ENCODE peak calls at places on chromosomes 2 and 18, in ten cellular contexts. Z, Q, V, I, D, R, N, E, G and Y are unnamed samples.

GRCh38 chr2:189125195-189125594 is 54.4 kb downstream of the COL5A2 start:
- DNase-seq in Z (no peak), Q (no peak), V (no peak), I (no peak), D (no peak), R (no peak), N (no peak), E (no peak), G (no peak), Y (no peak)

GRCh38 chr18:50880108-50880465 is 1.2 kb downstream of the ME2 start:
- DNase-seq in Z (no peak), Q (no peak), V (no peak), I (no peak), D (no peak), R (no peak), N (peak), E (no peak), G (no peak), Y (no peak)

GRCh38 chr18:29501952-29502351 is 1325.0 kb upstream of the CDH2 start:
- DNase-seq in Z (no peak), Q (no peak), V (no peak), I (no peak), D (no peak), R (no peak), N (no peak), E (no peak), G (no peak), Y (no peak)

GRCh38 chr2:71934595-71935263 is 212.9 kb downstream of the CYP26B1 start:
- DNase-seq in Z (peak), Q (no peak), V (no peak), I (no peak), D (no peak), R (no peak), N (no peak), E (no peak), G (no peak), Y (no peak)

GRCh38 chr2:28580078-28580477 is 84.2 kb downstream of the PLB1 start:
- DNase-seq in Z (no peak), Q (no peak), V (no peak), I (no peak), D (no peak), R (no peak), N (no peak), E (no peak), G (no peak), Y (no peak)

GRCh38 chr2:229821353-229821752 is 100.5 kb downstream of the TRIP12 start:
- DNase-seq in Z (no peak), Q (no peak), V (no peak), I (no peak), D (no peak), R (no peak), N (no peak), E (no peak), G (no peak), Y (no peak)

GRCh38 chr2:45184606-45185005 is 175.4 kb upstream of the SIX2 start:
- DNase-seq in Z (no peak), Q (no peak), V (no peak), I (no peak), D (no peak), R (no peak), N (no peak), E (no peak), G (no peak), Y (no peak)

GRCh38 chr2:63721082-63721424 is 120.6 kb upstream of the UGP2 start:
- DNase-seq in Z (no peak), Q (no peak), V (no peak), I (no peak), D (no peak), R (no peak), N (no peak), E (no peak), G (no peak), Y (no peak)

GRCh38 chr18:36931116-36931515 is 102.2 kb downstream of the KIAA1328 start:
- DNase-seq in Z (no peak), Q (no peak), V (no peak), I (no peak), D (no peak), R (no peak), N (peak), E (no peak), G (peak), Y (no peak)

GRCh38 chr18:79961527-79962291 is 2.7 kb upstream of the HSBP1L1 start:
- DNase-seq in Z (no peak), Q (no peak), V (no peak), I (no peak), D (no peak), R (no peak), N (peak), E (no peak), G (no peak), Y (no peak)

GRCh38 chr2:54122939-54123338 is 7.5 kb downstream of the ACYP2 start:
- DNase-seq in Z (no peak), Q (no peak), V (no peak), I (no peak), D (no peak), R (no peak), N (no peak), E (no peak), G (no peak), Y (no peak)

GRCh38 chr2:19038096-19039015 is 320.1 kb downstream of the OSR1 start:
- DNase-seq in Z (no peak), Q (no peak), V (no peak), I (no peak), D (no peak), R (no peak), N (no peak), E (no peak), G (no peak), Y (no peak)

GRCh38 chr2:224350703-224351102 is 51.2 kb downstream of the FAM124B start:
- DNase-seq in Z (no peak), Q (no peak), V (no peak), I (no peak), D (no peak), R (no peak), N (no peak), E (no peak), G (no peak), Y (no peak)

GRCh38 chr2:118855451-118856279 is 8.2 kb upstream of the EN1 start:
- DNase-seq in Z (peak), Q (peak), V (peak), I (peak), D (peak), R (peak), N (peak), E (peak), G (peak), Y (peak)

GRCh38 chr2:23009545-23010149 is 375.3 kb upstream of the KLHL29 start:
- DNase-seq in Z (no peak), Q (no peak), V (no peak), I (no peak), D (no peak), R (no peak), N (no peak), E (no peak), G (no peak), Y (no peak)

GRCh38 chr18:65788373-65788772 is 37.6 kb downstream of the CDH7 start:
- DNase-seq in Z (no peak), Q (no peak), V (no peak), I (no peak), D (no peak), R (no peak), N (peak), E (no peak), G (peak), Y (peak)

GRCh38 chr2:188322569-188323531 is 31.2 kb downstream of the GULP1 start:
- DNase-seq in Z (no peak), Q (no peak), V (no peak), I (no peak), D (no peak), R (no peak), N (no peak), E (no peak), G (no peak), Y (peak)

GRCh38 chr18:11105463-11105862 is 43.9 kb downstream of the PIEZO2 start:
- DNase-seq in Z (no peak), Q (no peak), V (no peak), I (no peak), D (no peak), R (no peak), N (no peak), E (no peak), G (no peak), Y (no peak)

GRCh38 chr2:111946294-111947114 is 48.1 kb downstream of the MERTK start:
- DNase-seq in Z (no peak), Q (no peak), V (no peak), I (no peak), D (no peak), R (no peak), N (no peak), E (no peak), G (no peak), Y (no peak)

GRCh38 chr2:1707771-1708351 is 36.5 kb downstream of the PXDN start:
- DNase-seq in Z (no peak), Q (no peak), V (no peak), I (peak), D (no peak), R (no peak), N (peak), E (no peak), G (peak), Y (peak)

GRCh38 chr18:12283256-12283655 is 24.8 kb upstream of the TUBB6 start:
- DNase-seq in Z (no peak), Q (no peak), V (no peak), I (no peak), D (no peak), R (no peak), N (peak), E (no peak), G (peak), Y (peak)

GRCh38 chr2:118121986-118122767 is 33.9 kb downstream of the INSIG2 start:
- DNase-seq in Z (no peak), Q (no peak), V (no peak), I (no peak), D (no peak), R (no peak), N (no peak), E (no peak), G (no peak), Y (no peak)

GRCh38 chr18:42182728-42183700 is 228.0 kb downstream of the PIK3C3 start:
- DNase-seq in Z (no peak), Q (no peak), V (no peak), I (no peak), D (no peak), R (no peak), N (no peak), E (no peak), G (no peak), Y (no peak)

GRCh38 chr18:37393945-37394609 is 171.5 kb downstream of the CELF4 start:
- DNase-seq in Z (no peak), Q (no peak), V (no peak), I (peak), D (no peak), R (no peak), N (peak), E (no peak), G (peak), Y (no peak)

GRCh38 chr2:142874293-142874814 is 3.1 kb upstream of the KYNU start:
- DNase-seq in Z (peak), Q (no peak), V (no peak), I (no peak), D (no peak), R (no peak), N (no peak), E (no peak), G (no peak), Y (peak)

GRCh38 chr18:66168834-66169233 is 418.0 kb downstream of the CDH7 start:
- DNase-seq in Z (no peak), Q (no peak), V (no peak), I (no peak), D (no peak), R (no peak), N (no peak), E (no peak), G (no peak), Y (no peak)

GRCh38 chr2:102294802-102295489 is 16.4 kb upstream of the IL1RL1 start:
- DNase-seq in Z (no peak), Q (no peak), V (no peak), I (no peak), D (no peak), R (no peak), N (no peak), E (no peak), G (no peak), Y (no peak)

GRCh38 chr18:3593381-3593903 is 143.5 kb downstream of the TGIF1 start:
- DNase-seq in Z (no peak), Q (no peak), V (peak), I (no peak), D (no peak), R (no peak), N (peak), E (no peak), G (peak), Y (peak)